ENCODE peak calls at places on chromosomes 1 and 21, in eight cellular contexts. J is HepG2, X is IMR-90, Y is tibial nerve, R is esophagus squamous epithelium, N is breast epithelium, I is A549, L is transverse colon. V is an unnamed sample. For H3K4me1, the result is how much of the 10 kb centered on the place peaks cover.

GRCh38 chr21:17436626-17437111 is 76.2 kb upstream of the CXADR start:
- DNase-seq in J (peak), X (no peak), Y (no peak), R (no peak), N (no peak), I (no peak), L (no peak), V (no peak)

GRCh38 chr1:30009720-30010119 is 713.7 kb downstream of the MATN1 start:
- DNase-seq in J (no peak), X (no peak), Y (no peak), R (no peak), N (no peak), I (no peak), L (no peak), V (no peak)

GRCh38 chr21:31630062-31630711 is 29.3 kb upstream of the SOD1 start:
- DNase-seq in J (peak), X (peak), Y (no peak), R (no peak), N (peak), I (peak), L (no peak), V (peak)

GRCh38 chr1:248847181-248847955 is 9.3 kb downstream of the ZNF672 start:
- DNase-seq in J (no peak), X (no peak), Y (no peak), R (no peak), N (no peak), I (no peak), L (no peak), V (peak)

GRCh38 chr1:27009601-27010197 is 3.0 kb downstream of the TENT5B start:
- DNase-seq in J (no peak), X (no peak), Y (no peak), R (no peak), N (peak), I (peak), L (peak), V (peak)

GRCh38 chr1:208105756-208106155 is 138.4 kb downstream of the PLXNA2 start:
- DNase-seq in J (no peak), X (no peak), Y (no peak), R (no peak), N (no peak), I (no peak), L (no peak), V (no peak)

GRCh38 chr1:58823481-58824010 is 39.7 kb upstream of the JUN start:
- DNase-seq in J (no peak), X (peak), Y (no peak), R (no peak), N (no peak), I (peak), L (no peak), V (no peak)

GRCh38 chr1:201468501-201468843 is 516 bp downstream of the PHLDA3 start:
- DNase-seq in J (no peak), X (no peak), Y (no peak), R (no peak), N (no peak), I (peak), L (no peak), V (no peak)

GRCh38 chr1:187491082-187491720 is 662.5 kb downstream of the PLA2G4A start:
- DNase-seq in J (peak), X (peak), Y (no peak), R (no peak), N (no peak), I (peak), L (no peak), V (no peak)

GRCh38 chr1:181062800-181063428 is 25.6 kb upstream of the IER5 start:
- DNase-seq in J (no peak), X (peak), Y (no peak), R (no peak), N (no peak), I (no peak), L (no peak), V (peak)

GRCh38 chr1:234018816-234019215 is 114.3 kb downstream of the SLC35F3 start:
- DNase-seq in J (no peak), X (no peak), Y (no peak), R (no peak), N (no peak), I (no peak), L (no peak), V (no peak)

GRCh38 chr1:61318319-61319125 is 236.2 kb downstream of the NFIA start:
- DNase-seq in J (no peak), X (peak), Y (no peak), R (no peak), N (no peak), I (no peak), L (peak), V (peak)

GRCh38 chr1:194787001-194787400 is 1600.6 kb upstream of the B3GALT2 start:
- DNase-seq in J (no peak), X (no peak), Y (no peak), R (no peak), N (no peak), I (no peak), L (no peak), V (no peak)

GRCh38 chr1:189775343-189775742 is 702.3 kb downstream of the BRINP3 start:
- DNase-seq in J (peak), X (peak), Y (no peak), R (no peak), N (no peak), I (peak), L (no peak), V (no peak)

GRCh38 chr1:10850026-10850425 is 53.6 kb upstream of the CASZ1 start:
- DNase-seq in J (no peak), X (no peak), Y (no peak), R (no peak), N (no peak), I (no peak), L (no peak), V (no peak)

GRCh38 chr1:89935235-89935634 is 59.7 kb upstream of the ZNF326 start:
- DNase-seq in J (no peak), X (no peak), Y (no peak), R (no peak), N (no peak), I (no peak), L (no peak), V (no peak)

GRCh38 chr1:119554188-119554587 is 47.2 kb downstream of the HSD3B1 start:
- DNase-seq in J (no peak), X (peak), Y (peak), R (no peak), N (no peak), I (no peak), L (no peak), V (no peak)

GRCh38 chr1:153543738-153544135 is 1.9 kb downstream of the S100A4 start:
- DNase-seq in J (no peak), X (no peak), Y (no peak), R (no peak), N (no peak), I (no peak), L (no peak), V (no peak)

GRCh38 chr1:234670936-234671628 is 61.1 kb upstream of the IRF2BP2 start:
- DNase-seq in J (peak), X (no peak), Y (no peak), R (no peak), N (no peak), I (no peak), L (no peak), V (no peak)

GRCh38 chr1:182631058-182631677 is 27.0 kb upstream of the RGS16 start:
- DNase-seq in J (no peak), X (no peak), Y (no peak), R (no peak), N (no peak), I (no peak), L (no peak), V (no peak)

GRCh38 chr21:37587635-37588177 is 221.1 kb downstream of the DYRK1A start:
- DNase-seq in J (no peak), X (no peak), Y (no peak), R (no peak), N (no peak), I (no peak), L (no peak), V (no peak)

GRCh38 chr1:2345297-2346075 is 45.9 kb downstream of the MORN1 start:
- DNase-seq in J (no peak), X (no peak), Y (no peak), R (no peak), N (no peak), I (no peak), L (no peak), V (no peak)

DNA sequence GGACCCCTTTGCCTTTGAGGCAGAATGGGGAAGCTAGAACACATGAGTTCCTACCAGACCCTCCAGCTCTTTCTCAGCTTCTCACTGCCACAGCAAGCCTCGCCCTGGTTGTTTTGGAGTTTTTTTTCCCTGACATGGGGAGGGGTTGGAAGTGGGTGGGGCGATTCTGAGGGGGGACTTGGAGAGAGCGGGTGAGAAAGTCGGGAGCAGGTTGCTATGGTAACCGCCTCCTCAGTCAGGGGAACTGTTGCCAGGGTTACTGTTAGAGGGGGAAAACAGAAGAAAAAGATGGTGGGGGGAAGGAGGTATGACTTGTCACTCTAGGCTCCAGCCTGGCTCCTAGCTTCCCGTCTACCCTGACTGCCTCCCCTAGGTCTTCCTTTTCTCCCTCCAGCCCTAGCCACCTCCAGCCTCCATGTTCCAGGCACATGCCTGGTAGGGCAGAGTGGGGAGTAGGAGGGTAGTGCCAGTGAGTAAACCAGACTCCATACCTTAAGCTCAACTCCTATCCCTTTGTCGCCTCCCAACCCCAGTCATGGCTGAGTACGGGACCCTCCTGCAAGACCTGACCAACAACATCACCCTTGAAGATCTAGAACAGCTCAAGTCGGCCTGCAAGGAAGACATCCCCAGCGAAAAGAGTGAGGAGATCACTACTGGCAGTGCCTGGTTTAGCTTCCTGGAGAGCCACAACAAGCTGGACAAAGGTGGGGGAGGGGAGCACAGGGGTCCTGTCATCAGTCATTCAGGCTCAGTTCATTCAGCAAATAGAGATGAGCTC is 6.0 kb downstream of the PEA15 start:
- DNase-seq in J (no peak), X (no peak), Y (no peak), R (no peak), N (no peak), I (no peak), L (no peak), V (no peak)
- H3K27ac ChIP-seq in J (no peak), X (peak), Y (no peak), R (peak), N (peak), I (no peak), L (peak), V (no peak)

GRCh38 chr1:156773607-156774006 is 6.3 kb downstream of the PRCC start:
- DNase-seq in J (no peak), X (no peak), Y (no peak), R (no peak), N (no peak), I (peak), L (no peak), V (no peak)
- H3K4me1 ChIP-seq in J (under half), X (under half), Y (under half), R (under half), N (under half), I (under half), L (under half), V (under half)

GRCh38 chr1:46303038-46303871 is at the start of the genes LRRC41 and UQCRH:
- DNase-seq in J (peak), X (peak), Y (peak), R (peak), N (peak), I (peak), L (peak), V (peak)
- TF ChIP-seq POLR2A in J (peak), X (peak), Y (peak), R (no peak), N (peak), I (peak), L (peak), V (peak)

GRCh38 chr21:45934570-45934969 is 47.0 kb upstream of the COL6A1 start:
- DNase-seq in J (no peak), X (no peak), Y (no peak), R (no peak), N (no peak), I (no peak), L (no peak), V (no peak)
- H3K27ac ChIP-seq in J (no peak), X (no peak), Y (no peak), R (no peak), N (no peak), I (no peak), L (no peak), V (no peak)

GRCh38 chr1:109573785-109574184 is 25.4 kb downstream of the GNAI3 start:
- DNase-seq in J (no peak), X (peak), Y (no peak), R (no peak), N (no peak), I (no peak), L (no peak), V (no peak)
- H3K4me1 ChIP-seq in J (under half), X (under half), Y (under half), R (under half), N (under half), I (under half), L (under half), V (under half)

DNA sequence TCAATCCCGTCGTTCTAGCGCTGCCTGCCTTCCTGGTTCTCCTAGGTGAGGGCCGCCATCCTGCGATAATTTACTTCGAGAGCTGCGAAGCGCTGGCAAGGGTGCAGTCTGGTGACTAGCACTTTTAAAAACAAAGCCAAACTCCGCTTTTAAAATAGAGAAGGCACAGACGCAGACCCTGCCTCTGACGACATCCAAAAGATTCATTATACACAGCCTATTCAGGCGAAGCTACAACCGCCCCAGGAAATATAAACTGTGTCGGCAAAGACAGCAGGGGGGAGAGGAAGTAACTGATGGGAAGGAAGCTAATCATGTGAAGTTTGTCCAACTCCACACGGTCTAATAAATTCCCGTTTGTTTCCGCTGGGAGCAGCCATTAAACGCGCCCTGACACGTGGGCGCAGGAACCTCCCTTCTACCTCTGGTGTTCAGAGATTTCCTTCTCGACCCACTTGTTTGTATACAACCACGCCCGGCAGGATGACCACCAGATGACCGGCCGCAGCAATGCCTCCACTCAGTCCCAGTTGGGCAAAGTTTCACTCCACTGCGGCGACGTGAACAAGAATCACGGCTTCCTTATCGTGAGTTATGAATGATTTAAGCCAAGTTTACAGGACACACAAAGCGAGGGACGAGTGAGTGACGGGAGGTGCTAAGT is 1.3 kb downstream of the GNG12 start:
- DNase-seq in J (no peak), X (peak), Y (peak), R (no peak), N (peak), I (peak), L (peak), V (no peak)
- TF ChIP-seq POLR2A in J (no peak), X (peak), Y (no peak), R (no peak), N (no peak), I (no peak), L (peak), V (no peak)